ENCODE peak calls at places on chromosomes 1 and 21, in eight cellular contexts. E is astrocyte of the cerebellum, O is foreskin fibroblast, Q is astrocyte of the spinal cord, N is GM12865, X is heart left ventricle, G is adrenal gland, V is HepG2. K is an unnamed sample.

GRCh38 chr21:31554511-31555022 is 104.9 kb upstream of the SOD1 start:
- DNase-seq in Q (peak), O (no peak), X (no peak), E (peak), N (peak), V (no peak), G (no peak), K (no peak)

GRCh38 chr1:167186771-167187170 is 33.9 kb upstream of the POU2F1 start:
- DNase-seq in N (no peak), G (no peak), V (no peak), E (no peak), Q (no peak), O (no peak), X (no peak), K (no peak)

GRCh38 chr1:232260861-232261260 is 369.1 kb downstream of the SIPA1L2 start:
- DNase-seq in N (no peak), V (no peak), O (no peak), E (no peak), G (no peak), X (no peak), Q (no peak), K (no peak)

GRCh38 chr1:244054924-244055263 is 3.8 kb downstream of the ZBTB18 start:
- DNase-seq in G (no peak), E (no peak), O (no peak), N (no peak), Q (no peak), X (no peak), V (no peak), K (no peak)

GRCh38 chr1:57345916-57346315 is 77.9 kb downstream of the DAB1 start:
- DNase-seq in N (peak), X (no peak), Q (no peak), O (no peak), G (no peak), V (no peak), E (no peak), K (no peak)

GRCh38 chr1:147080013-147080661 is 92.1 kb downstream of the PRKAB2 start:
- DNase-seq in Q (no peak), N (no peak), V (no peak), O (no peak), X (no peak), G (no peak), E (no peak), K (no peak)

GRCh38 chr1:24384251-24385090 is 29.1 kb downstream of the STPG1 start:
- DNase-seq in X (no peak), N (peak), G (no peak), Q (peak), V (no peak), E (no peak), O (peak), K (no peak)

GRCh38 chr1:223639333-223639749 is 26.2 kb downstream of the CAPN8 start:
- DNase-seq in N (peak), O (no peak), Q (no peak), G (no peak), X (no peak), E (no peak), V (no peak), K (no peak)

GRCh38 chr1:202131956-202132821 is 9.5 kb downstream of the GPR37L1 start:
- DNase-seq in E (no peak), Q (no peak), V (no peak), O (no peak), X (no peak), G (peak), N (no peak), K (no peak)

GRCh38 chr21:42191064-42191463 is 27.9 kb upstream of the ABCG1 start:
- DNase-seq in Q (no peak), O (no peak), N (no peak), X (no peak), E (no peak), G (peak), V (no peak), K (no peak)

GRCh38 chr21:42187976-42188653 is 30.8 kb upstream of the ABCG1 start:
- DNase-seq in N (peak), Q (peak), G (peak), X (no peak), O (no peak), E (no peak), V (no peak), K (no peak)

GRCh38 chr21:42188663-42189062 is 30.3 kb upstream of the ABCG1 start:
- DNase-seq in V (no peak), E (no peak), Q (no peak), X (no peak), O (no peak), G (no peak), N (no peak), K (no peak)

GRCh38 chr21:42190492-42190875 is 28.5 kb upstream of the ABCG1 start:
- DNase-seq in Q (no peak), V (no peak), E (no peak), N (no peak), G (no peak), X (no peak), O (no peak), K (no peak)

GRCh38 chr21:42189860-42190491 is 29.0 kb upstream of the ABCG1 start:
- DNase-seq in G (peak), E (no peak), Q (no peak), N (no peak), X (no peak), V (no peak), O (no peak), K (no peak)
- H3K4me3 ChIP-seq in G (no peak), E (no peak), Q (no peak), N (no peak), X (no peak), V (no peak), O (no peak), K (no peak)

GRCh38 chr1:210264521-210265380 is 32.2 kb downstream of the SERTAD4 start:
- DNase-seq in G (no peak), O (no peak), N (no peak), Q (no peak), V (no peak), E (no peak), X (no peak), K (no peak)
- TF ChIP-seq CTCF in G (no peak), O (no peak), N (no peak), Q (no peak), V (no peak), E (peak), X (peak), K (peak)

GRCh38 chr1:84800090-84801073 is 92.6 kb downstream of the LPAR3 start:
- DNase-seq in X (no peak), V (no peak), O (no peak), G (no peak), E (no peak), Q (no peak), N (no peak), K (no peak)

GRCh38 chr1:84795213-84795612 is 97.8 kb downstream of the LPAR3 start:
- DNase-seq in O (no peak), E (no peak), Q (no peak), X (no peak), G (no peak), N (no peak), V (no peak), K (no peak)

GRCh38 chr1:84792421-84792820 is 100.6 kb downstream of the LPAR3 start:
- DNase-seq in O (no peak), E (no peak), N (no peak), Q (no peak), V (no peak), X (no peak), G (no peak), K (no peak)

GRCh38 chr1:84797603-84798002 is 95.4 kb downstream of the LPAR3 start:
- DNase-seq in V (no peak), G (no peak), O (no peak), E (no peak), Q (no peak), N (no peak), X (no peak), K (no peak)

DNA sequence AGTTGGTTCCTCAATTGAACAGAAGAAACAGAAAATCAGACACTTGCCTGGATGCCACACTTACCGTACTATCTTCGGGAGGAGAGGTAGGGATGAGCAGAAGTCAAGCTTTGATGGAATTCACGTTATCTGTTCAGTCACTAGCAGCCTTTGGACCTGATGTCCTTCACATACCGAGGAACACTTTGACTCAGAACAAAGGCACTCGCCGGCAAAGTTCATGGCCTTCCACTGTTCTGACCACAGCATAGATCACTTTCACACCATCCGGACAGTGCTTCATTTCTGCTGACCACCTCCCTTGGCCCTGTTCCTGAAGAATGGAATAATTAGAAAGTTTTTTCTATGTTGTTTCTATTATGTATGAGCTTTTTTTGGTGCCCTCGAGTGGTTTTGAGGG is 96.8 kb downstream of the LPAR3 start:
- DNase-seq in E (no peak), O (no peak), X (no peak), G (peak), Q (no peak), V (peak), N (no peak), K (no peak)
- H3K4me3 ChIP-seq in E (no peak), O (no peak), X (no peak), G (no peak), Q (no peak), V (no peak), N (no peak), K (no peak)

DNA sequence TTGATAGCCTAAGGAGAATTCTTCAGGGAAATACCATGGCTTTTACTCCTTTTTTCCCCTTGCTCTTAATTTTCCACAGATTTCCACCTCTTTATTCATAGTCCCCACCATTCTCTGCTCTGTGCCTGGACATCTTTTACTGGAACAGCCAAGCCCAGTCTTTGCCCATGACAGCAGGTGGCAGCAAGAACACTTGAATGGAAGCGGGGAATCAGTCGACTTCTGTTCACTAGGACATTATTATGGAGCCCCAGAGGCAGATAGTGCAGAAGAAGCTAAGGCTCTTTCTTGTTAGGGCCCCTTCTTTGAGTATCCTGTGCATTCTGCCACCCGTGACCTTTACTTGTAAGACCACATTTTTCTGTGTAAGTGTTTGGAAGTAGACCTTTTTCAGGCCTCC is 6.3 kb downstream of the OR14I1 start:
- DNase-seq in G (peak), O (no peak), Q (no peak), V (peak), N (peak), E (no peak), X (no peak), K (no peak)
- TF ChIP-seq CTCF in G (peak), O (no peak), Q (no peak), V (peak), N (peak), E (no peak), X (no peak), K (peak)

DNA sequence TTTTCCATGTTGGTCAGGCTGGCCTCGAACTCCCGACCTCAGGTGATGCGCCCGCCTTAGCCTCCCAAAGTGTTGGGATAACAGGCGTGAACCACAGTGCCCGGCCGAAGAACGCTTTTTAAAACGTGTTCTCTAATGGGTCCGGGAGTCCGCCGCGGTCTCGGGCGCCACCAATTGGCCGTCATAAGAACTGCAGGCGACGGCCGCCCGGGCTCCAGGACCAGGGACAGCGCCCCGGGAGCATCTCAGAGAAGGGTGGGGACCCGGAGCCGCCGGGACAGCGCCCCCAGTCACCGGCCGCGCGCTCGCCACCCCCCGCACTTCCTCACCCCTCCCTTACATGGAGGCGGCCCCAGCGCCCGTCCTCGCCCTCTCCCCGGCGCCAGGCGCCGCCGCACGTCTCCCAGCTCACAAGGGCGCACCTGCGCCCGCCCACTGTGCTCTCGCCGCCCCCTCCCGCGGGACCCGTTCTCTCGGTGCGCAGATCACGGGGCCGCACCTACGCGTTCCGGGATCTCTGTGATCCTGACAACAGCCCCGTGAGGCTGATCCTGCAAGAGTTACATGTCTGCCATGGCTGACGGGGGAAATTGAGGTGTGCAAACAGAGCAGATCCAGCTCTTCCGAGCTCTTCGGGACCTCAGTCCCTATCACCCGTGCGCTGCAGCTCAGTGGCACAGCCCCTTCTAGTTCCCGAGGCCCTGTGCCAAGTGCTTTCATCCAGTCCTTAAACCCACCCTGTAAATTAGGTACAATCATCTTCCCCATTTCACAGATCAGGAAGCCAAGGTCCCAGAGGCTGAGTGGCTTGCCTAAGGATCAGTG is 9.8 kb downstream of the RAP1GAP start:
- DNase-seq in X (peak), G (peak), N (peak), O (no peak), Q (peak), E (no peak), V (peak), K (no peak)
- H3K4me3 ChIP-seq in X (no peak), G (no peak), N (no peak), O (no peak), Q (no peak), E (no peak), V (no peak), K (peak)

GRCh38 chr1:182259963-182260362 is 131.6 kb downstream of the GLUL start:
- DNase-seq in Q (no peak), V (no peak), X (no peak), N (no peak), G (no peak), E (no peak), O (no peak), K (no peak)
- TF ChIP-seq CTCF in Q (no peak), V (no peak), X (no peak), N (no peak), G (no peak), E (no peak), O (no peak), K (no peak)

GRCh38 chr1:156128749-156129682 is 14.5 kb downstream of the LMNA start:
- DNase-seq in N (no peak), V (no peak), Q (peak), G (peak), X (no peak), O (peak), E (no peak), K (no peak)

GRCh38 chr1:156123356-156124196 is 9.1 kb downstream of the LMNA start:
- DNase-seq in G (peak), Q (peak), X (peak), E (peak), N (peak), V (peak), O (peak), K (no peak)

GRCh38 chr1:156126701-156127534 is 12.4 kb downstream of the LMNA start:
- DNase-seq in O (peak), G (peak), N (peak), V (no peak), E (no peak), Q (peak), X (peak), K (no peak)

GRCh38 chr1:156124557-156125483 is 10.3 kb downstream of the LMNA start:
- DNase-seq in Q (no peak), O (peak), V (no peak), X (no peak), G (peak), N (peak), E (no peak), K (no peak)

DNA sequence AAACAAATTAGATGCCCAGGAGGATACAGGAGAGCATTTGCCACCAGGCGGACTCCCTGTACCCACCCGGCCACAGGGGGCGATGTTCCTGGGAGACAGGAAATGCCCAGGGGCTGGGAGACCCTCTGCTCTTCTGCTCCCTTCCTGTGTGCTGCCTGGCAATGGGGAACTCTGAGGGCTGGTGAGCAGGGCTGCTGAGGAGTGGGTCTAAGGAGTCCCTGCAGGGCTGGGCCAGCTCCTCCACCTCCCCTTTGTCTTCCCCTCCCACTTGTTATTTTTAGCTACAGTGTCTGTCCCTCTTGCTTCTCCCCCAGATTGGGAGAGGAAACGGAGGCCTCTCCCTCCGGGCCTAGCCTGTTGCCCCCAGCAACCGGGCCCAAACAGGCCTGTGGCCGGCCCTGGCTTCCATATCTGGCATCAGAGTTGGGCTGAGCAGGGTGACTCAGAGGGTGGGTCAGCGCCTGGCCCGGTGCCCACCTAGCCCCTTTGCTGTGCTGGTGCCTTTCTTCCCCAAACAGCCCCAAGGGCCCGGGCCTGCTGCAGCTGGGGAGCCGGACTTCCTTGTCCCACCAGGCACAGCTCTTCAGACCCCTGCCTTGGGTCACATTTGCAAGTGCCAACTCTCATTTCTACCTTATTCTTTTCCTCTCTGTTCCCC is 11.7 kb downstream of the LMNA start:
- DNase-seq in N (peak), O (peak), G (peak), V (peak), Q (peak), X (peak), E (peak), K (no peak)
- H3K4me3 ChIP-seq in N (peak), O (peak), G (no peak), V (no peak), Q (peak), X (peak), E (peak), K (peak)

GRCh38 chr1:109466440-109467300 is at the start of gene SYPL2:
- DNase-seq in V (no peak), E (no peak), O (no peak), X (peak), N (no peak), G (peak), Q (no peak), K (no peak)
- TF ChIP-seq CTCF in V (no peak), E (no peak), O (no peak), X (no peak), N (no peak), G (no peak), Q (no peak), K (no peak)